ENCODE peak calls at places on chromosomes 12 and 14, in ten cellular contexts. Q, E, B, K, I, R, U, J, V and Z are unnamed samples. For H3K4me1, the result is how much of the 10 kb centered on the place peaks cover.

GRCh38 chr12:3752096-3752709 is 706 bp downstream of the CRACR2A start:
- DNase-seq in Q (no peak), E (no peak), B (peak), K (no peak), I (peak), R (peak), U (peak), J (peak), V (peak), Z (peak)

GRCh38 chr12:1611775-1612174 is 17.3 kb upstream of the WNT5B start:
- DNase-seq in Q (no peak), E (peak), B (no peak), K (peak), I (no peak), R (no peak), U (no peak), J (no peak), V (no peak), Z (no peak)

GRCh38 chr12:109802828-109803227 is 30.4 kb downstream of the TRPV4 start:
- DNase-seq in Q (no peak), E (no peak), B (no peak), K (no peak), I (peak), R (no peak), U (no peak), J (no peak), V (no peak), Z (no peak)

GRCh38 chr14:103070263-103070885 is 13.0 kb upstream of the CDC42BPB start:
- DNase-seq in Q (no peak), E (no peak), B (no peak), K (no peak), I (no peak), R (no peak), U (no peak), J (no peak), V (no peak), Z (no peak)

GRCh38 chr12:131011165-131012079 is 57.7 kb downstream of the ADGRD1 start:
- DNase-seq in Q (peak), E (no peak), B (no peak), K (no peak), I (no peak), R (no peak), U (no peak), J (peak), V (no peak), Z (peak)

GRCh38 chr12:538731-539539 is 79.2 kb downstream of the B4GALNT3 start:
- DNase-seq in Q (no peak), E (peak), B (peak), K (peak), I (no peak), R (peak), U (no peak), J (peak), V (peak), Z (peak)

GRCh38 chr12:6201775-6202292 is 1.6 kb downstream of the CD9 start:
- DNase-seq in Q (no peak), E (no peak), B (no peak), K (no peak), I (no peak), R (no peak), U (no peak), J (peak), V (no peak), Z (peak)

GRCh38 chr14:44279357-44279756 is 227.7 kb downstream of the FSCB start:
- DNase-seq in Q (no peak), E (no peak), B (no peak), K (no peak), I (no peak), R (no peak), U (no peak), J (no peak), V (no peak), Z (no peak)

GRCh38 chr14:92726135-92726932 is 22.1 kb downstream of the LGMN start:
- DNase-seq in Q (no peak), E (peak), B (peak), K (peak), I (no peak), R (peak), U (no peak), J (peak), V (peak), Z (peak)

GRCh38 chr12:46390881-46391280 is 18.3 kb upstream of the SLC38A2 start:
- DNase-seq in Q (no peak), E (no peak), B (no peak), K (no peak), I (no peak), R (no peak), U (peak), J (no peak), V (no peak), Z (no peak)

GRCh38 chr12:101604132-101604531 is 9.4 kb downstream of the MYBPC1 start:
- DNase-seq in Q (no peak), E (no peak), B (no peak), K (no peak), I (no peak), R (no peak), U (no peak), J (no peak), V (no peak), Z (no peak)

GRCh38 chr12:26269554-26270284 is 74.3 kb downstream of the SSPN start:
- DNase-seq in Q (no peak), E (no peak), B (no peak), K (no peak), I (no peak), R (no peak), U (no peak), J (no peak), V (no peak), Z (no peak)

GRCh38 chr12:6821674-6822433 is at the start of gene GPR162:
- DNase-seq in Q (no peak), E (peak), B (peak), K (peak), I (peak), R (no peak), U (peak), J (peak), V (peak), Z (peak)

GRCh38 chr12:108629824-108630476 is 3.7 kb downstream of the SELPLG start:
- DNase-seq in Q (no peak), E (peak), B (peak), K (peak), I (no peak), R (no peak), U (peak), J (peak), V (peak), Z (peak)

GRCh38 chr12:74732801-74733200 is 195.2 kb downstream of the ATXN7L3B start:
- DNase-seq in Q (no peak), E (no peak), B (no peak), K (no peak), I (no peak), R (no peak), U (peak), J (no peak), V (no peak), Z (no peak)
- H3K4me3 ChIP-seq in Q (no peak), E (no peak), B (no peak), K (no peak), I (no peak), R (no peak), U (no peak), J (no peak), V (no peak), Z (no peak)

DNA sequence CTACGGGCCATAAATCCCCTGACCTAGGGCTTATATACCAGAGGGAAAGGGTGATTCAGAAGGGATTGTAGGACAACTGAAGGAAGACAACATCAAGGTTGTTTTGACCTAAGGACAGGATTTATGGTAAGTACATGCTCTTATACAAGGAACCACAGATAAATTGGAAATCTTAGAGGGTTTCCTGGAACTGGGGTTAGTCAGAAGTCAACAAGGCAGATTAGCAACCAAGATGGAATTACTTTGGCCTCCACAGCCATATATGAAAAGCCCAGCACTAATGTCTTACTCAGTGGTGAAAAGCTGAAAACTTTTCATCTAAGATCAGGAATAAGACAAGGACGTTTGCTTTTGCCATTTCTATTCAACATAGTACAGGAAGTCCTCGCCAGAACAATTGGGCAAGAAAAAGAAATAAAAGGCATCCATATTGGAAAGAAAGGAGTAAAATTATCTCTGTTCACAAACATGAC is 5.4 kb downstream of the TMBIM4 start:
- DNase-seq in Q (no peak), E (peak), B (no peak), K (peak), I (no peak), R (no peak), U (no peak), J (no peak), V (no peak), Z (no peak)
- H3K4me1 ChIP-seq in Q (under half), E (under half), B (under half), K (under half), I (under half), R (under half), U (under half), J (under half), V (under half), Z (under half)

GRCh38 chr12:48177985-48178384 is 5.5 kb upstream of the CCDC184 start:
- DNase-seq in Q (no peak), E (no peak), B (no peak), K (no peak), I (no peak), R (no peak), U (no peak), J (no peak), V (no peak), Z (no peak)

GRCh38 chr12:48176417-48176751 is 7.1 kb upstream of the CCDC184 start:
- DNase-seq in Q (no peak), E (no peak), B (no peak), K (no peak), I (no peak), R (no peak), U (no peak), J (no peak), V (no peak), Z (no peak)

GRCh38 chr12:48180424-48180823 is 3.0 kb upstream of the CCDC184 start:
- DNase-seq in Q (no peak), E (no peak), B (no peak), K (no peak), I (no peak), R (no peak), U (no peak), J (no peak), V (no peak), Z (no peak)

GRCh38 chr12:48180857-48181495 is 2.5 kb upstream of the CCDC184 start:
- DNase-seq in Q (no peak), E (no peak), B (no peak), K (no peak), I (no peak), R (no peak), U (no peak), J (no peak), V (no peak), Z (no peak)

GRCh38 chr12:48175613-48176416 is 7.6 kb upstream of the CCDC184 start:
- DNase-seq in Q (no peak), E (no peak), B (no peak), K (no peak), I (no peak), R (no peak), U (no peak), J (no peak), V (no peak), Z (no peak)
- H3K4me3 ChIP-seq in Q (no peak), E (no peak), B (no peak), K (no peak), I (no peak), R (no peak), U (no peak), J (no peak), V (no peak), Z (no peak)

GRCh38 chr14:60651051-60651935 is 2.0 kb upstream of the SIX1 start:
- DNase-seq in Q (no peak), E (no peak), B (no peak), K (no peak), I (no peak), R (no peak), U (no peak), J (no peak), V (no peak), Z (no peak)
- H3K4me1 ChIP-seq in Q (half or more), E (under half), B (under half), K (under half), I (half or more), R (under half), U (under half), J (under half), V (under half), Z (under half)

DNA sequence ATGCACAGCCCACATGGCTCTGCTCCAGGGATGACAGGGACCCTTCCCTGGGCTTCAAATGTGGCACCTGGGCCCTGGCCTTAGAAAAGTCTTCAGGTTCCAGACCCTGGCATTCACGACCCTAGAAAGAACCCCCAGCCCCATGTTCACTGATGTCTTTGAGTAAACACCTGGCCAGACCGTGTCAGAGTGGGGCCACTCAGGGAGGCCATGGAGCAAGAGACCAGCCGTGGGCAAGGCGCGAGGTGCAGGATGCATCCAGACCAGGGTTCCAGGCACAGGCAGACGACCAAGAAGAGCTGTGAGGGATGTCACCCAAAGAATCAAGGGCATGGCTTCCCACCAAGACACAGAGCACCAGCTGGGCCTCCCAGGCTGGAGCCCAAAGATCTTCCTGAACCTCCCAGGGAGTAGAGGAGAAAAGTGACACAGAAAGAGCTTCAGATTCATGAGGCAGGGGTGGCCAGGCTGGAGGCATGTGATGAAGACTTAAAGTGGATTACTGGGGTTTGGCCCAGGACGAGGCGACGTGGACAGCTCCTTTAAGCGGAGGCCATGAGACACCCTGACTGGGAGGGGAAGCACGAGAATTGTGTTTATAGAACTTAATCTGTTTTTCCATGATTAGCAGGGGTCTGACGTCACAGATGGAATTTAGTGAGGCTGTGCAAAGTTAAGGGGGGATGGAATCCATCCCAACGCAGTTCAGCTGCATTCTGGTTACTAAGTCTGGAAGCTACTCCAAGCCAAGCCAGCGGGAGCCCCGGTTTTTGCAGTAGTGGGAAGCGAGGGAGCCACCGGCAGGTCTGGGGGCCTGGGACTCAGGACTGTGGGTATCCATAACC is 61.6 kb downstream of the ARL6IP4 start:
- DNase-seq in Q (no peak), E (peak), B (no peak), K (peak), I (no peak), R (no peak), U (no peak), J (peak), V (peak), Z (peak)
- H3K4me3 ChIP-seq in Q (no peak), E (no peak), B (no peak), K (no peak), I (no peak), R (no peak), U (no peak), J (no peak), V (no peak), Z (no peak)